ENCODE peak calls at places on chromosome 13, in eight cellular contexts. G is AG04449, N is psoas muscle, C is endodermal cell, Q is left ventricle myocardium inferior, D is esophagus squamous epithelium, V is epithelial cell of proximal tubule, K is dorsolateral prefrontal cortex. L is an unnamed sample.

GRCh38 chr13:82758056-82758455 is 1124.2 kb downstream of the SLITRK1 start:
- DNase-seq in G (no peak), N (no peak), C (peak; percentile 87), Q (no peak), D (no peak), V (no peak), K (no peak), L (peak; percentile 26)

GRCh38 chr13:25920931-25921330 is 130.9 kb downstream of the SHISA2 start:
- DNase-seq in G (no peak), N (no peak), C (no peak), Q (no peak), D (no peak), V (no peak), K (no peak), L (no peak)

GRCh38 chr13:60047943-60048342 is 115.8 kb downstream of the DIAPH3 start:
- DNase-seq in G (no peak), N (no peak), C (no peak), Q (no peak), D (no peak), V (peak; percentile 12), K (no peak), L (no peak)

GRCh38 chr13:98528663-98529064 is 48.2 kb downstream of the STK24 start:
- DNase-seq in G (no peak), N (peak; percentile 63), C (no peak), Q (no peak), D (no peak), V (no peak), K (no peak), L (no peak)

GRCh38 chr13:35947315-35947714 is 183.9 kb downstream of the DCLK1 start:
- DNase-seq in G (no peak), N (no peak), C (no peak), Q (no peak), D (no peak), V (no peak), K (no peak), L (no peak)

GRCh38 chr13:109336730-109337129 is 449.7 kb downstream of the IRS2 start:
- DNase-seq in G (peak; percentile 74), N (no peak), C (no peak), Q (no peak), D (no peak), V (peak; percentile 57), K (no peak), L (no peak)

GRCh38 chr13:44174769-44175425 is 198.7 kb upstream of the SERP2 start:
- DNase-seq in G (no peak), N (no peak), C (peak; percentile 52), Q (no peak), D (no peak), V (no peak), K (no peak), L (peak; percentile 61)

GRCh38 chr13:111511805-111512504 is 191.5 kb downstream of the TEX29 start:
- DNase-seq in G (no peak), N (no peak), C (no peak), Q (no peak), D (no peak), V (no peak), K (no peak), L (no peak)

GRCh38 chr13:100646030-100646673 is 28.4 kb downstream of the TMTC4 start:
- DNase-seq in G (no peak), N (no peak), C (peak; percentile 78), Q (no peak), D (no peak), V (peak; percentile 9), K (peak; percentile 76), L (peak; percentile 45)

GRCh38 chr13:26710166-26710565 is 50.4 kb downstream of the GPR12 start:
- DNase-seq in G (no peak), N (no peak), C (no peak), Q (no peak), D (no peak), V (no peak), K (no peak), L (no peak)

DNA sequence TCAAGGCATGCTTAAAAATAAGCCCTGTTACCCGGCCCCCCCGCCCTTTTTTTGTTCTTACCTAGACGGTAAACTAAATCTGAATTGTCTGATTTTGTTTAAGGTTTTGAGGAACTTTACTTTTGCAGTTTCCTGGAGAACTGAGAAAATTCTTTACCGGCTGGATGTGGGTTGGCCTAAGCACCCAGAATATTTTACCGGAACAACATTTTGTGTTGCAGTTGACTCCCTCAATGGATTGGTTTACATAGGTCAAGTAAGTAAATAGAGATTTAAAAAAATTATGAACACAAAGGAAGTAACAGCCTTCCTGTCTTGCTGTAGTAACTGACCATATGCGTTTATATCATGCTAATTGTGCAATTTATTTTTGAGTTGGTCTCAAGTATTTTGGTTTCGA is 777 bp downstream of the NHLRC3 start:
- DNase-seq in G (no peak), N (no peak), C (no peak), Q (no peak), D (no peak), V (no peak), K (no peak), L (no peak)
- H3K4me3 ChIP-seq in G (peak overlapping the region; percentile 91), N (peak overlapping the region; percentile 95), C (peak overlapping the region; percentile 96), Q (peak overlapping the region; percentile 94), D (peak overlapping the region; percentile 93), V (peak overlapping the region; percentile 78), K (peak overlapping the region; percentile 79), L (peak overlapping the region; percentile 56)

DNA sequence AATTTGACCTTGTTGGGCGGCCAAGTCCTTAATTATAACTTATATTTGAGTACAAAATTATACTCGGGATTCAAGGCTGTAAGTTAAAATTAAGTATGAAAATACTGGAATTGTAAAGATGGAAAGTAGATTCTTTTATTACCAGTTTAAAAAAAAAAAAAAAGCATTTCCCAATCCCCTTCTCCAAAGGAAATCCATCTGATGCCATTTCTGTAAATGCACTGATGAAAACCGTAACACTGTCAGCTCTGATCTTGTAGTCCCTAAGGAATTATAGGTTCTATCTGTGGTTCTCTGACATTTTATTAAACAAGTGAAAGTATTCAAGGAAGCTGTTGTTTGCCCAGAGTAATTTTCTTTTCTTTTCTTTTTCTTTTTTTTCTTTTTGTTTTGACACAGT is 41.6 kb upstream of the HNRNPA1L2 start:
- DNase-seq in G (no peak), N (no peak), C (no peak), Q (no peak), D (no peak), V (no peak), K (no peak), L (no peak)
- H3K4me3 ChIP-seq in G (peak overlapping the region; percentile 64), N (peak overlapping the region; percentile 75), C (no peak overlapping the region), Q (peak overlapping the region; percentile 83), D (peak overlapping the region; percentile 74), V (peak overlapping the region; percentile 80), K (peak overlapping the region; percentile 65), L (peak overlapping the region; percentile 50)

GRCh38 chr13:79522583-79522982 is 41.6 kb downstream of the NDFIP2 start:
- DNase-seq in G (no peak), N (no peak), C (no peak), Q (no peak), D (no peak), V (no peak), K (no peak), L (no peak)
- H3K4me3 ChIP-seq in G (no peak overlapping the region), N (no peak overlapping the region), C (no peak overlapping the region), Q (no peak overlapping the region), D (no peak overlapping the region), V (no peak overlapping the region), K (no peak overlapping the region), L (no peak overlapping the region)

DNA sequence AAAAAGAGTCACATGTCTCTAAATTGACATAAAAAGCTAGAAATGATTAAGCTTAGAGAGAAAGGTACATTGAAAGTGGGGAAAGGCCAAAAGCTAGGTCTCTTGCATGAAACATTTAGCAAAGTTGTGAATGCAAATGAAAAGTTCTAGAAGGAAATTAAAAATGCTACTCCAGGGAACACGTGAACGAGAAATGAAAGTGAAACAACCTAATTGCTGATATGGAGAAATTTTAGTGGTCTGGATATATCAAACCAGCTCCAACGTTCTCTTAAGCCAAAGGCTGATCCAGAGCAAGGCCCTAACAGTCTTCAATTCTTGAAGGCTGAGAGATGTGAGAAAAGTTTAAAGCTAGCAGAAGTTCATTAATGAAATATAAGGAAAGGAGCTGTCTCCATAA is 419.8 kb downstream of the SLITRK6 start:
- DNase-seq in G (no peak), N (no peak), C (no peak), Q (no peak), D (no peak), V (no peak), K (no peak), L (no peak)
- H3K4me3 ChIP-seq in G (no peak overlapping the region), N (no peak overlapping the region), C (no peak overlapping the region), Q (no peak overlapping the region), D (no peak overlapping the region), V (peak overlapping the region; percentile 16), K (no peak overlapping the region), L (no peak overlapping the region)

DNA sequence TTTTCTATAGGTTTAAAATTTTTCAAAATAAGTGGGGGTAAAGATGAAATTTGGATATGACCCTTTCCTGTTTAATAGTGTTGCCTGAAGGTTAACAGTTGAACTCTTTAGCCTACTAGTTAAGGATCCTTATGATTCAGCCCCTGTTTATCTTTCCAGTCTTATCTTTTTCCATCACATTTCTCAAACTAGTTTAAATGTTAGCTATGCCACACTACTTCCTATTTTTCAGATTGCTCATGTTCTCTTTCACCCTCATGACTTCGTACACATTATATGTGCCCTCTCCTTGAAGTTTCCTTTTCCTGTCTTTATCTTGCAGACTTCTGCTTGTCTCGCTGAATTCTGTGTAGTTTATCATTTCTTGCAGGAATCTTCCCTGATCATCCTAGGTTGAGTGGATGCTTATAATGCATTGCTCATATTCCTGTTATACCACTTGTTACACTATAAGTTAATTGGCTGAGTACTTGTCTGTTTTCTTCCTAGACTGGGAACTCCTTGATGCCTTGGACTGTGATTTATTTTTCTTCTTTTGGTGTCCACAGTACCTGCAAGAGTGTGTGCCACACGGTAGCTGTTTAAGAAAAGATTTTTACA is 86.7 kb downstream of the FNDC3A start:
- DNase-seq in G (no peak), N (no peak), C (no peak), Q (no peak), D (no peak), V (no peak), K (no peak), L (no peak)
- H3K4me3 ChIP-seq in G (no peak overlapping the region), N (no peak overlapping the region), C (no peak overlapping the region), Q (no peak overlapping the region), D (no peak overlapping the region), V (no peak overlapping the region), K (no peak overlapping the region), L (no peak overlapping the region)

DNA sequence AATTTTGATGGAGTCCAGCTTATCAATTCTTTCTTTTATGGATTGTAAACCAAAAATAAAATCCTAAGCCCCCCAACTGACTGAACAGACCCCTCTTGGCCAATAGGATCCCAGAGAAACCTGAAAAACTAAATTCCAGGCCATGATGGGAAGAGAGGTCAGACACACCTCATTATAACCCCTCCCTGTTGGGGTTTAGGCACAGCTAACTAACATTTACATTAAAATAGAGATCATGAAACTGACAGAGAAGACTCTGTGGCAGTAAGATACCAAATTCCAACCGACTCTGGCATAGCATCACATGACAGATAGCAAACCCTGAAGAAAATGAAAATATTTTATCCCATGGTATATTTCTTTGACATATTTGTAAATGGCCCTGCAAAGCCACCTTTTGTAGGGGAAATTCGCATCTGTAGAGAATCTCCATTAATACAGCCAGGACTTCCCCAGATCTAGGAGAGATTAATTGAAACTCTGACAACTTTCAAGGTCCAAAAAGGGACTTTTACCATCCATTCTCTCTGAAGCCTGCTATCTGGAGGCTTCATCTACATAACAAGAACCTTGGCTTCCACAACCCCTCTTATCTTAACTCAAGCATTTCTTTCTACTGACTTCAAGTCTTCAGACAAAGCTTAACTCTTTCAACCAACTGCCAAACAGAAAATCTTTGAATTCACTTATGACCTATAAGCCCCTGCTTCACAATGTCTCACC is 27.0 kb upstream of the GAS6 start:
- DNase-seq in G (no peak), N (no peak), C (no peak), Q (no peak), D (no peak), V (no peak), K (no peak), L (no peak)
- H3K4me3 ChIP-seq in G (no peak overlapping the region), N (no peak overlapping the region), C (peak overlapping the region; percentile 35), Q (no peak overlapping the region), D (no peak overlapping the region), V (no peak overlapping the region), K (no peak overlapping the region), L (no peak overlapping the region)